ENCODE peak calls at places on chromosomes 6 and 20, in ten cellular contexts. B is IMR-90, H is left ventricle myocardium inferior, L is Caco-2, O is fibroblast of the aortic adventitia, X is A549, F is PC-9, Y is AG04450, A is fibroblast of pulmonary artery, P is lower leg skin. Q is an unnamed sample.

GRCh38 chr6:11144393-11144829 is 32.9 kb upstream of the ERVFRD-1 start:
- DNase-seq in P (peak; percentile 71), X (peak; percentile 88), F (peak; percentile 82), B (peak; percentile 72), Y (peak; percentile 18), A (peak; percentile 84), H (peak; percentile 70), L (peak; percentile 76), O (peak; percentile 76), Q (no peak)

GRCh38 chr6:123529843-123530242 is 106.9 kb downstream of the TRDN start:
- DNase-seq in P (no peak), A (no peak), F (peak; percentile 52), O (peak; percentile 66), B (no peak), H (no peak), X (peak; percentile 79), Y (no peak), L (no peak), Q (no peak)

GRCh38 chr6:48151142-48151541 is 40.1 kb upstream of the PTCHD4 start:
- DNase-seq in X (no peak), O (peak; percentile 84), Y (no peak), H (no peak), B (no peak), F (no peak), L (no peak), P (no peak), A (peak; percentile 51), Q (no peak)

GRCh38 chr6:144190593-144190992 is 40.3 kb downstream of the STX11 start:
- DNase-seq in L (no peak), F (no peak), P (no peak), B (peak; percentile 79), O (peak; percentile 87), X (no peak), Y (peak; percentile 39), H (no peak), A (peak; percentile 88), Q (no peak)

GRCh38 chr20:6081236-6081635 is 27.4 kb upstream of the LRRN4 start:
- DNase-seq in B (peak; percentile 52), X (no peak), P (no peak), F (no peak), L (no peak), O (peak; percentile 78), Y (no peak), H (no peak), A (peak; percentile 66), Q (no peak)

GRCh38 chr6:39561536-39562266 is 163.5 kb downstream of the KIF6 start:
- DNase-seq in P (peak; percentile 25), Y (no peak), H (no peak), A (no peak), X (no peak), L (no peak), B (no peak), F (no peak), O (peak; percentile 20), Q (no peak)

GRCh38 chr6:167907837-167908681 is 81.3 kb downstream of the AFDN start:
- DNase-seq in F (no peak), A (peak; percentile 45), B (peak; percentile 28), L (no peak), O (peak; percentile 39), X (peak; percentile 37), Y (no peak), H (no peak), P (no peak), Q (peak; percentile 34)

GRCh38 chr6:80544500-80545055 is 438.1 kb downstream of the BCKDHB start:
- DNase-seq in F (no peak), P (no peak), L (no peak), A (no peak), O (peak; percentile 57), X (no peak), B (peak; percentile 25), Y (no peak), H (peak; percentile 16), Q (no peak)

GRCh38 chr20:19185083-19185482 is 27.4 kb upstream of the SLC24A3 start:
- DNase-seq in X (no peak), Y (no peak), P (no peak), A (no peak), F (no peak), L (no peak), H (no peak), O (no peak), B (no peak), Q (no peak)

GRCh38 chr20:15061955-15062354 is 724.5 kb upstream of the FLRT3 start:
- DNase-seq in P (no peak), X (peak; percentile 34), Y (no peak), B (no peak), L (peak; percentile 56), A (no peak), F (no peak), H (no peak), O (no peak), Q (no peak)

GRCh38 chr20:46242390-46242789 is 65.9 kb downstream of the CDH22 start:
- DNase-seq in L (no peak), F (no peak), B (no peak), X (no peak), H (no peak), Y (no peak), A (no peak), P (no peak), O (no peak), Q (no peak)

GRCh38 chr6:11732036-11732545 is 46.5 kb downstream of the ADTRP start:
- DNase-seq in O (peak; percentile 93), F (no peak), A (peak; percentile 61), X (no peak), L (no peak), H (peak; percentile 51), B (peak; percentile 12), Y (no peak), P (peak; percentile 86), Q (no peak)

GRCh38 chr6:4478098-4478497 is 298.1 kb upstream of the CDYL start:
- DNase-seq in P (no peak), X (no peak), A (no peak), B (no peak), L (no peak), H (no peak), Y (no peak), F (no peak), O (no peak), Q (no peak)

GRCh38 chr20:12166053-12166717 is 248.5 kb downstream of the BTBD3 start:
- DNase-seq in Y (peak; percentile 78), P (peak; percentile 22), X (no peak), F (no peak), L (no peak), B (peak; percentile 95), A (peak; percentile 99), O (peak; percentile 99), H (peak; percentile 67), Q (no peak)

GRCh38 chr6:16725145-16725864 is 36.0 kb downstream of the ATXN1 start:
- DNase-seq in B (peak; percentile 88), L (no peak), F (no peak), A (peak; percentile 87), X (no peak), H (no peak), O (peak; percentile 81), Y (peak; percentile 71), P (no peak), Q (no peak)
- H3K4me3 ChIP-seq in B (peak overlapping the region; percentile 22), L (no peak overlapping the region), F (no peak overlapping the region), A (peak overlapping the region; percentile 23), X (peak overlapping the region; percentile 16), H (peak overlapping the region; percentile 1), O (peak overlapping the region; percentile 26), Y (peak overlapping the region; percentile 23), P (no peak overlapping the region), Q (no peak overlapping the region)

GRCh38 chr6:43862925-43863324 is 92.9 kb downstream of the VEGFA start:
- DNase-seq in B (no peak), H (no peak), F (no peak), Y (no peak), P (no peak), L (no peak), X (no peak), O (no peak), A (no peak), Q (no peak)
- TF ChIP-seq CTCF in B (no peak), H (no peak), F (no peak), Y (no peak), P (no peak), L (no peak), X (no peak), O (no peak), A (no peak), Q (no peak)

GRCh38 chr6:154230390-154230789 is 126.2 kb downstream of the IPCEF1 start:
- DNase-seq in Y (no peak), B (no peak), F (no peak), L (no peak), H (no peak), O (no peak), X (no peak), P (no peak), A (no peak), Q (no peak)

GRCh38 chr6:154230910-154231595 is 125.5 kb downstream of the IPCEF1 start:
- DNase-seq in O (no peak), B (no peak), Y (no peak), X (no peak), L (no peak), A (no peak), P (no peak), F (no peak), H (no peak), Q (no peak)

GRCh38 chr6:154227862-154228520 is 128.6 kb downstream of the IPCEF1 start:
- DNase-seq in Y (no peak), B (no peak), O (no peak), X (no peak), P (no peak), F (no peak), H (no peak), L (no peak), A (no peak), Q (no peak)

GRCh38 chr6:154228521-154228905 is 128.1 kb downstream of the IPCEF1 start:
- DNase-seq in B (no peak), O (no peak), P (no peak), A (no peak), Y (no peak), F (no peak), L (no peak), X (no peak), H (no peak), Q (no peak)

GRCh38 chr6:154229796-154230195 is 126.8 kb downstream of the IPCEF1 start:
- DNase-seq in H (no peak), A (no peak), Y (no peak), O (no peak), B (no peak), P (no peak), L (no peak), F (no peak), X (no peak), Q (no peak)
- H3K4me3 ChIP-seq in H (no peak overlapping the region), A (no peak overlapping the region), Y (no peak overlapping the region), O (no peak overlapping the region), B (no peak overlapping the region), P (no peak overlapping the region), L (no peak overlapping the region), F (no peak overlapping the region), X (no peak overlapping the region), Q (no peak overlapping the region)

DNA sequence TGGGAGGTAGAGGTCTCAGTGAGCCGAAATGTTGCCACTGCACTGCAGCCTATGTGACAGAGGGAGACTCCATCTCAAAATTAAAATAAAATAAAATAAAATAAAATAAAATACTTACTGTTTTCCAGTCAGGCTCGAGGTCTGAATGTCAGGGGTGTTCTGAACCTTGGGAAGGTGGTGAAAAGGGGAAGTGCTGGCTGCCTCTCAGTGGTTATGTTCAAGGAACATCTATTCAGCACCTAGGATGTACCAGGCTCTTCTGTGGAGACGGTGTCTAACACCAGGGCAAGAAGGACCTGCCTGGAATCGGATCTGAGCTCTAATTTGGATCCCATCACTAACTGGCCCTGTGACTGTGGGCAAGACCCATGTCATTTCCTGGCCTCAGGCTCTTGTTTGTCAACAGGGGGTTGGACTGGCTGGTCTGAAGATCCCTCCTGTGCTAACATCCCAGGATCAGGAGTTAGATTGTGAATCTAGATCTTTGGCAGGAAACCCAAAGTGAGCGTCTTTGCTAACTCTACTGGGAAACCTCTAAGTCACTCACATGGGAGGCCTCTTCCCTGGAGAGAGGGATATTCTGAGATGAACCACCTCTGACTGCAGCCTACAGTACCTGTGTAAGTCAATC is 63.4 kb upstream of the SIRPG start:
- DNase-seq in X (no peak), Y (no peak), A (no peak), B (no peak), L (no peak), P (no peak), F (no peak), H (no peak), O (no peak), Q (no peak)
- TF ChIP-seq CTCF in X (no peak), Y (no peak), A (no peak), B (no peak), L (no peak), P (no peak), F (no peak), H (no peak), O (no peak), Q (no peak)

Q was measured in LNCaP clone FGC.